ENCODE peak calls at places on chromosomes 4 and X, in ten cellular contexts. One of them, this sample, is unnamed.

GRCh38 chr4:20252656-20253271 is 1.1 kb downstream of the SLIT2 start:
- DNase-seq in GM23248: peak
- DNase-seq in H9: peak
- DNase-seq in PC-3: peak
- DNase-seq in T-cell: no peak
- DNase-seq in substantia nigra: no peak
- DNase-seq in stimulated activated naive CD4-positive, alpha-beta T cell: no peak
- DNase-seq in ELR: peak
- DNase-seq in NCI-H1694 treated with DMSO at 0.1 percent for 48 hours: no peak
- DNase-seq in astrocyte of the spinal cord: peak
- DNase-seq in this sample: no peak

GRCh38 chr4:15665738-15666365 is 10.7 kb upstream of the FBXL5 start:
- DNase-seq in NCI-H1694 treated with DMSO at 0.1 percent for 48 hours: no peak
- DNase-seq in H9: no peak
- DNase-seq in PC-3: peak
- DNase-seq in ELR: peak
- DNase-seq in substantia nigra: no peak
- DNase-seq in astrocyte of the spinal cord: no peak
- DNase-seq in GM23248: peak
- DNase-seq in stimulated activated naive CD4-positive, alpha-beta T cell: no peak
- DNase-seq in T-cell: no peak
- DNase-seq in this sample: no peak

GRCh38 chr4:38621004-38621684 is 42.9 kb upstream of the KLF3 start:
- DNase-seq in ELR: peak
- DNase-seq in GM23248: peak
- DNase-seq in T-cell: no peak
- DNase-seq in substantia nigra: no peak
- DNase-seq in stimulated activated naive CD4-positive, alpha-beta T cell: no peak
- DNase-seq in NCI-H1694 treated with DMSO at 0.1 percent for 48 hours: no peak
- DNase-seq in PC-3: peak
- DNase-seq in H9: no peak
- DNase-seq in astrocyte of the spinal cord: no peak
- DNase-seq in this sample: no peak

GRCh38 chr4:79206660-79207059 is 119.2 kb downstream of the NAA11 start:
- DNase-seq in substantia nigra: no peak
- DNase-seq in ELR: no peak
- DNase-seq in stimulated activated naive CD4-positive, alpha-beta T cell: no peak
- DNase-seq in astrocyte of the spinal cord: no peak
- DNase-seq in GM23248: no peak
- DNase-seq in PC-3: no peak
- DNase-seq in NCI-H1694 treated with DMSO at 0.1 percent for 48 hours: no peak
- DNase-seq in H9: no peak
- DNase-seq in T-cell: no peak
- DNase-seq in this sample: no peak

GRCh38 chr4:111334356-111334755 is 711.5 kb upstream of the PITX2 start:
- DNase-seq in stimulated activated naive CD4-positive, alpha-beta T cell: no peak
- DNase-seq in ELR: no peak
- DNase-seq in GM23248: peak
- DNase-seq in T-cell: no peak
- DNase-seq in H9: no peak
- DNase-seq in astrocyte of the spinal cord: no peak
- DNase-seq in NCI-H1694 treated with DMSO at 0.1 percent for 48 hours: no peak
- DNase-seq in substantia nigra: no peak
- DNase-seq in PC-3: no peak
- DNase-seq in this sample: no peak

GRCh38 chr4:128068927-128069326 is 7.8 kb downstream of the LARP1B start:
- DNase-seq in H9: peak
- DNase-seq in substantia nigra: no peak
- DNase-seq in NCI-H1694 treated with DMSO at 0.1 percent for 48 hours: no peak
- DNase-seq in T-cell: no peak
- DNase-seq in astrocyte of the spinal cord: peak
- DNase-seq in ELR: peak
- DNase-seq in GM23248: peak
- DNase-seq in PC-3: peak
- DNase-seq in stimulated activated naive CD4-positive, alpha-beta T cell: no peak
- DNase-seq in this sample: no peak

GRCh38 chrX:39724544-39724943 is 373.2 kb downstream of the BCOR start:
- DNase-seq in H9: no peak
- DNase-seq in GM23248: no peak
- DNase-seq in substantia nigra: no peak
- DNase-seq in T-cell: no peak
- DNase-seq in stimulated activated naive CD4-positive, alpha-beta T cell: no peak
- DNase-seq in NCI-H1694 treated with DMSO at 0.1 percent for 48 hours: no peak
- DNase-seq in ELR: no peak
- DNase-seq in astrocyte of the spinal cord: no peak
- DNase-seq in PC-3: no peak
- DNase-seq in this sample: no peak

GRCh38 chr4:153318696-153319320 is 25.7 kb upstream of the MND1 start:
- DNase-seq in substantia nigra: no peak
- DNase-seq in ELR: peak
- DNase-seq in T-cell: no peak
- DNase-seq in NCI-H1694 treated with DMSO at 0.1 percent for 48 hours: peak
- DNase-seq in H9: no peak
- DNase-seq in PC-3: peak
- DNase-seq in GM23248: peak
- DNase-seq in stimulated activated naive CD4-positive, alpha-beta T cell: no peak
- DNase-seq in astrocyte of the spinal cord: peak
- DNase-seq in this sample: no peak

GRCh38 chrX:103513067-103513466 is 6.2 kb downstream of the RAB40A start:
- DNase-seq in ELR: no peak
- DNase-seq in GM23248: no peak
- DNase-seq in astrocyte of the spinal cord: no peak
- DNase-seq in H9: no peak
- DNase-seq in substantia nigra: no peak
- DNase-seq in NCI-H1694 treated with DMSO at 0.1 percent for 48 hours: no peak
- DNase-seq in stimulated activated naive CD4-positive, alpha-beta T cell: no peak
- DNase-seq in PC-3: no peak
- DNase-seq in T-cell: no peak
- DNase-seq in this sample: no peak

GRCh38 chrX:29024813-29025342 is 437.6 kb downstream of the IL1RAPL1 start:
- DNase-seq in astrocyte of the spinal cord: no peak
- DNase-seq in NCI-H1694 treated with DMSO at 0.1 percent for 48 hours: no peak
- DNase-seq in H9: no peak
- DNase-seq in stimulated activated naive CD4-positive, alpha-beta T cell: no peak
- DNase-seq in ELR: no peak
- DNase-seq in GM23248: no peak
- DNase-seq in T-cell: no peak
- DNase-seq in substantia nigra: no peak
- DNase-seq in PC-3: no peak
- DNase-seq in this sample: no peak

GRCh38 chr4:73776363-73776762 is 36.0 kb downstream of the CXCL8 start:
- DNase-seq in NCI-H1694 treated with DMSO at 0.1 percent for 48 hours: no peak
- DNase-seq in H9: no peak
- DNase-seq in stimulated activated naive CD4-positive, alpha-beta T cell: no peak
- DNase-seq in T-cell: no peak
- DNase-seq in substantia nigra: no peak
- DNase-seq in GM23248: peak
- DNase-seq in astrocyte of the spinal cord: peak
- DNase-seq in ELR: peak
- DNase-seq in PC-3: peak
- DNase-seq in this sample: no peak

GRCh38 chr4:16820304-16820703 is 78.1 kb downstream of the LDB2 start:
- DNase-seq in GM23248: no peak
- DNase-seq in stimulated activated naive CD4-positive, alpha-beta T cell: no peak
- DNase-seq in NCI-H1694 treated with DMSO at 0.1 percent for 48 hours: no peak
- DNase-seq in substantia nigra: no peak
- DNase-seq in PC-3: no peak
- DNase-seq in H9: no peak
- DNase-seq in astrocyte of the spinal cord: no peak
- DNase-seq in T-cell: no peak
- DNase-seq in ELR: no peak
- DNase-seq in this sample: no peak

GRCh38 chr4:80183196-80184052 is 13.9 kb upstream of the PRDM8 start:
- DNase-seq in GM23248: peak
- DNase-seq in H9: peak
- DNase-seq in astrocyte of the spinal cord: no peak
- DNase-seq in NCI-H1694 treated with DMSO at 0.1 percent for 48 hours: no peak
- DNase-seq in substantia nigra: no peak
- DNase-seq in T-cell: no peak
- DNase-seq in PC-3: no peak
- DNase-seq in stimulated activated naive CD4-positive, alpha-beta T cell: no peak
- DNase-seq in ELR: peak
- DNase-seq in this sample: peak

GRCh38 chrX:96314974-96315373 is 369.7 kb upstream of the DIAPH2 start:
- DNase-seq in T-cell: no peak
- DNase-seq in NCI-H1694 treated with DMSO at 0.1 percent for 48 hours: no peak
- DNase-seq in PC-3: peak
- DNase-seq in H9: no peak
- DNase-seq in astrocyte of the spinal cord: peak
- DNase-seq in stimulated activated naive CD4-positive, alpha-beta T cell: no peak
- DNase-seq in GM23248: peak
- DNase-seq in substantia nigra: no peak
- DNase-seq in ELR: peak
- DNase-seq in this sample: no peak

GRCh38 chrX:24494544-24495113 is 29.5 kb downstream of the PDK3 start:
- DNase-seq in T-cell: no peak
- DNase-seq in stimulated activated naive CD4-positive, alpha-beta T cell: no peak
- DNase-seq in substantia nigra: no peak
- DNase-seq in astrocyte of the spinal cord: peak
- DNase-seq in H9: no peak
- DNase-seq in ELR: peak
- DNase-seq in NCI-H1694 treated with DMSO at 0.1 percent for 48 hours: peak
- DNase-seq in GM23248: peak
- DNase-seq in PC-3: peak
- DNase-seq in this sample: no peak

GRCh38 chr4:53714377-53715140 is 123.3 kb upstream of the LNX1 start:
- DNase-seq in T-cell: no peak
- DNase-seq in GM23248: peak
- DNase-seq in H9: no peak
- DNase-seq in substantia nigra: no peak
- DNase-seq in PC-3: no peak
- DNase-seq in NCI-H1694 treated with DMSO at 0.1 percent for 48 hours: no peak
- DNase-seq in astrocyte of the spinal cord: no peak
- DNase-seq in ELR: peak
- DNase-seq in stimulated activated naive CD4-positive, alpha-beta T cell: no peak
- DNase-seq in this sample: no peak

GRCh38 chrX:111244238-111244750 is 26.0 kb downstream of the CAPN6 start:
- DNase-seq in ELR: peak
- DNase-seq in NCI-H1694 treated with DMSO at 0.1 percent for 48 hours: peak
- DNase-seq in H9: no peak
- DNase-seq in GM23248: peak
- DNase-seq in T-cell: no peak
- DNase-seq in astrocyte of the spinal cord: peak
- DNase-seq in PC-3: peak
- DNase-seq in substantia nigra: no peak
- DNase-seq in stimulated activated naive CD4-positive, alpha-beta T cell: no peak
- DNase-seq in this sample: no peak

GRCh38 chr4:14879643-14880042 is 122.6 kb upstream of the CPEB2 start:
- DNase-seq in stimulated activated naive CD4-positive, alpha-beta T cell: no peak
- DNase-seq in NCI-H1694 treated with DMSO at 0.1 percent for 48 hours: no peak
- DNase-seq in PC-3: no peak
- DNase-seq in T-cell: no peak
- DNase-seq in astrocyte of the spinal cord: no peak
- DNase-seq in ELR: no peak
- DNase-seq in GM23248: no peak
- DNase-seq in substantia nigra: no peak
- DNase-seq in H9: no peak
- DNase-seq in this sample: no peak

GRCh38 chr4:38667005-38667771 is 3.2 kb downstream of the KLF3 start:
- DNase-seq in GM23248: peak
- DNase-seq in NCI-H1694 treated with DMSO at 0.1 percent for 48 hours: peak
- DNase-seq in H9: peak
- DNase-seq in T-cell: peak
- DNase-seq in astrocyte of the spinal cord: peak
- DNase-seq in substantia nigra: peak
- DNase-seq in PC-3: peak
- DNase-seq in stimulated activated naive CD4-positive, alpha-beta T cell: peak
- DNase-seq in ELR: peak
- DNase-seq in this sample: peak

GRCh38 chr4:37392540-37393255 is 148.2 kb downstream of the NWD2 start:
- DNase-seq in substantia nigra: peak
- DNase-seq in astrocyte of the spinal cord: peak
- DNase-seq in H9: no peak
- DNase-seq in ELR: peak
- DNase-seq in stimulated activated naive CD4-positive, alpha-beta T cell: no peak
- DNase-seq in GM23248: peak
- DNase-seq in T-cell: no peak
- DNase-seq in PC-3: peak
- DNase-seq in NCI-H1694 treated with DMSO at 0.1 percent for 48 hours: no peak
- DNase-seq in this sample: peak

GRCh38 chr4:145181091-145181501 is 707 bp upstream of the OTUD4 start:
- DNase-seq in astrocyte of the spinal cord: no peak
- DNase-seq in T-cell: no peak
- DNase-seq in stimulated activated naive CD4-positive, alpha-beta T cell: no peak
- DNase-seq in PC-3: no peak
- DNase-seq in NCI-H1694 treated with DMSO at 0.1 percent for 48 hours: no peak
- DNase-seq in GM23248: no peak
- DNase-seq in ELR: no peak
- DNase-seq in substantia nigra: no peak
- DNase-seq in H9: no peak
- DNase-seq in this sample: no peak

GRCh38 chrX:148441387-148441786 is 59.0 kb upstream of the AFF2 start:
- DNase-seq in H9: peak
- DNase-seq in substantia nigra: no peak
- DNase-seq in ELR: no peak
- DNase-seq in NCI-H1694 treated with DMSO at 0.1 percent for 48 hours: no peak
- DNase-seq in stimulated activated naive CD4-positive, alpha-beta T cell: no peak
- DNase-seq in T-cell: no peak
- DNase-seq in GM23248: no peak
- DNase-seq in PC-3: no peak
- DNase-seq in astrocyte of the spinal cord: no peak
- DNase-seq in this sample: no peak

GRCh38 chr4:15868065-15868464 is 70.5 kb downstream of the FGFBP1 start:
- DNase-seq in T-cell: no peak
- DNase-seq in NCI-H1694 treated with DMSO at 0.1 percent for 48 hours: no peak
- DNase-seq in H9: no peak
- DNase-seq in GM23248: peak
- DNase-seq in PC-3: peak
- DNase-seq in ELR: peak
- DNase-seq in substantia nigra: no peak
- DNase-seq in astrocyte of the spinal cord: no peak
- DNase-seq in stimulated activated naive CD4-positive, alpha-beta T cell: no peak
- DNase-seq in this sample: no peak

GRCh38 chr4:156830356-156830755 is 141.2 kb downstream of the PDGFC start:
- DNase-seq in substantia nigra: no peak
- DNase-seq in NCI-H1694 treated with DMSO at 0.1 percent for 48 hours: no peak
- DNase-seq in H9: no peak
- DNase-seq in stimulated activated naive CD4-positive, alpha-beta T cell: no peak
- DNase-seq in GM23248: peak
- DNase-seq in PC-3: peak
- DNase-seq in astrocyte of the spinal cord: peak
- DNase-seq in ELR: peak
- DNase-seq in T-cell: no peak
- DNase-seq in this sample: no peak

GRCh38 chr4:150570862-150571261 is 11.1 kb upstream of the MAB21L2 start:
- DNase-seq in H9: no peak
- DNase-seq in GM23248: no peak
- DNase-seq in substantia nigra: no peak
- DNase-seq in PC-3: no peak
- DNase-seq in ELR: peak
- DNase-seq in astrocyte of the spinal cord: no peak
- DNase-seq in stimulated activated naive CD4-positive, alpha-beta T cell: no peak
- DNase-seq in T-cell: no peak
- DNase-seq in NCI-H1694 treated with DMSO at 0.1 percent for 48 hours: peak
- DNase-seq in this sample: no peak

GRCh38 chr4:165208741-165209388 is 1.5 kb downstream of the KLHL2 start:
- DNase-seq in astrocyte of the spinal cord: peak
- DNase-seq in H9: no peak
- DNase-seq in NCI-H1694 treated with DMSO at 0.1 percent for 48 hours: no peak
- DNase-seq in stimulated activated naive CD4-positive, alpha-beta T cell: no peak
- DNase-seq in substantia nigra: peak
- DNase-seq in T-cell: no peak
- DNase-seq in ELR: peak
- DNase-seq in PC-3: peak
- DNase-seq in GM23248: no peak
- DNase-seq in this sample: peak

GRCh38 chr4:128528793-128529553 is 241.4 kb upstream of the PGRMC2 start:
- DNase-seq in T-cell: no peak
- DNase-seq in NCI-H1694 treated with DMSO at 0.1 percent for 48 hours: no peak
- DNase-seq in stimulated activated naive CD4-positive, alpha-beta T cell: no peak
- DNase-seq in substantia nigra: no peak
- DNase-seq in astrocyte of the spinal cord: peak
- DNase-seq in ELR: peak
- DNase-seq in GM23248: peak
- DNase-seq in H9: peak
- DNase-seq in PC-3: peak
- DNase-seq in this sample: no peak

GRCh38 chr4:104971458-104971857 is 175.2 kb upstream of the TET2 start:
- DNase-seq in NCI-H1694 treated with DMSO at 0.1 percent for 48 hours: no peak
- DNase-seq in ELR: no peak
- DNase-seq in PC-3: peak
- DNase-seq in GM23248: no peak
- DNase-seq in astrocyte of the spinal cord: no peak
- DNase-seq in T-cell: no peak
- DNase-seq in stimulated activated naive CD4-positive, alpha-beta T cell: no peak
- DNase-seq in H9: no peak
- DNase-seq in substantia nigra: no peak
- DNase-seq in this sample: no peak

This sample was measured in hippocampal formation.